ENCODE peak calls at places on chromosome 14, in nine cellular contexts. M, D, R, H, O, W, I, F and K are unnamed samples.

GRCh38 chr14:64213079-64213478 is 81.1 kb downstream of the ESR2 start:
- DNase-seq in M (no peak), D (peak; percentile 7), R (peak; percentile 41), H (no peak), O (no peak), W (no peak), I (no peak), F (peak; percentile 9), K (no peak)

GRCh38 chr14:35414365-35414764 is 9.8 kb upstream of the NFKBIA start:
- DNase-seq in M (no peak), D (peak; percentile 50), R (no peak), H (no peak), O (no peak), W (no peak), I (no peak), F (no peak), K (no peak)

GRCh38 chr14:85580536-85581165 is 50.7 kb downstream of the FLRT2 start:
- DNase-seq in M (no peak), D (no peak), R (no peak), H (no peak), O (no peak), W (no peak), I (no peak), F (no peak), K (no peak)

GRCh38 chr14:57833304-57833703 is 32.6 kb downstream of the SLC35F4 start:
- DNase-seq in M (peak; percentile 92), D (peak; percentile 97), R (no peak), H (peak; percentile 96), O (no peak), W (peak; percentile 77), I (no peak), F (no peak), K (no peak)

GRCh38 chr14:22296722-22297121 is 292.3 kb downstream of the DAD1 start:
- DNase-seq in M (no peak), D (no peak), R (no peak), H (no peak), O (no peak), W (no peak), I (no peak), F (no peak), K (no peak)

GRCh38 chr14:23640524-23641141 is 4.5 kb downstream of the DHRS2 start:
- DNase-seq in M (no peak), D (peak; percentile 63), R (no peak), H (no peak), O (no peak), W (peak; percentile 80), I (no peak), F (peak; percentile 78), K (no peak)

GRCh38 chr14:104353921-104354701 is 215.7 kb downstream of the KIF26A start:
- DNase-seq in M (no peak), D (no peak), R (no peak), H (no peak), O (no peak), W (peak; percentile 44), I (no peak), F (no peak), K (peak; percentile 17)

GRCh38 chr14:28635387-28635786 is 131.2 kb upstream of the FOXG1 start:
- DNase-seq in M (no peak), D (peak; percentile 42), R (no peak), H (peak; percentile 3), O (no peak), W (no peak), I (peak; percentile 2), F (no peak), K (no peak)

GRCh38 chr14:56085471-56085870 is 32.7 kb upstream of the PELI2 start:
- DNase-seq in M (no peak), D (no peak), R (no peak), H (no peak), O (no peak), W (no peak), I (no peak), F (no peak), K (no peak)

GRCh38 chr14:97413991-97414717 is 617.0 kb downstream of the VRK1 start:
- DNase-seq in M (no peak), D (no peak), R (no peak), H (no peak), O (no peak), W (no peak), I (no peak), F (no peak), K (no peak)

GRCh38 chr14:95500201-95500681 is 16.2 kb downstream of the SYNE3 start:
- DNase-seq in M (no peak), D (no peak), R (no peak), H (no peak), O (no peak), W (no peak), I (peak; percentile 91), F (peak; percentile 69), K (peak; percentile 80)

GRCh38 chr14:95500772-95501401 is 15.6 kb downstream of the SYNE3 start:
- DNase-seq in M (peak; percentile 65), D (peak; percentile 96), R (no peak), H (no peak), O (no peak), W (peak; percentile 61), I (peak; percentile 32), F (peak; percentile 60), K (peak; percentile 56)

GRCh38 chr14:95504135-95505029 is 12.1 kb downstream of the SYNE3 start:
- DNase-seq in M (no peak), D (peak; percentile 87), R (no peak), H (no peak), O (no peak), W (no peak), I (no peak), F (no peak), K (no peak)

GRCh38 chr14:95503365-95504134 is 12.9 kb downstream of the SYNE3 start:
- DNase-seq in M (no peak), D (no peak), R (no peak), H (no peak), O (no peak), W (no peak), I (no peak), F (no peak), K (no peak)

GRCh38 chr14:95502381-95502950 is 14.0 kb downstream of the SYNE3 start:
- DNase-seq in M (no peak), D (no peak), R (no peak), H (no peak), O (no peak), W (no peak), I (no peak), F (peak; percentile 67), K (no peak)
- H3K27ac ChIP-seq in M (peak overlapping the region; percentile 34), D (no peak overlapping the region), R (no peak overlapping the region), H (no peak overlapping the region), O (no peak overlapping the region), W (no peak overlapping the region), I (no peak overlapping the region), F (peak overlapping the region; percentile 65), K (peak overlapping the region; percentile 89)

GRCh38 chr14:51398898-51399297 is 158.9 kb downstream of the TMX1 start:
- DNase-seq in M (no peak), D (peak; percentile 96), R (no peak), H (no peak), O (no peak), W (no peak), I (no peak), F (no peak), K (no peak)

GRCh38 chr14:51401272-51401671 is 161.2 kb downstream of the TMX1 start:
- DNase-seq in M (no peak), D (peak; percentile 32), R (no peak), H (no peak), O (no peak), W (no peak), I (no peak), F (no peak), K (no peak)

GRCh38 chr14:51400142-51400541 is 160.1 kb downstream of the TMX1 start:
- DNase-seq in M (no peak), D (peak; percentile 20), R (no peak), H (no peak), O (no peak), W (no peak), I (no peak), F (no peak), K (no peak)

GRCh38 chr14:51396222-51396815 is 156.3 kb downstream of the TMX1 start:
- DNase-seq in M (peak; percentile 78), D (peak; percentile 96), R (no peak), H (no peak), O (no peak), W (peak; percentile 57), I (no peak), F (peak; percentile 42), K (no peak)

GRCh38 chr14:51401756-51402155 is 161.7 kb downstream of the TMX1 start:
- DNase-seq in M (no peak), D (no peak), R (no peak), H (no peak), O (no peak), W (no peak), I (no peak), F (peak; percentile 72), K (no peak)
- H3K27me3 ChIP-seq in M (no peaks in the 10 kb centered on the region), D (no peaks in the 10 kb centered on the region), R (no peaks in the 10 kb centered on the region), H (no peaks in the 10 kb centered on the region), O (no peaks in the 10 kb centered on the region), W (no peaks in the 10 kb centered on the region), I (no peaks in the 10 kb centered on the region), F (no peaks in the 10 kb centered on the region), K (no peaks in the 10 kb centered on the region)

GRCh38 chr14:100726812-100727564 is at the start of gene DLK1:
- DNase-seq in M (no peak), D (no peak), R (no peak), H (no peak), O (peak; percentile 72), W (no peak), I (no peak), F (no peak), K (no peak)

GRCh38 chr14:100730530-100730929 is 3.8 kb downstream of the DLK1 start:
- DNase-seq in M (no peak), D (no peak), R (no peak), H (no peak), O (no peak), W (no peak), I (no peak), F (no peak), K (no peak)

GRCh38 chr14:100727565-100728240 is 1.0 kb downstream of the DLK1 start:
- DNase-seq in M (no peak), D (no peak), R (no peak), H (no peak), O (no peak), W (no peak), I (no peak), F (no peak), K (no peak)

GRCh38 chr14:100729982-100730381 is 3.3 kb downstream of the DLK1 start:
- DNase-seq in M (no peak), D (no peak), R (no peak), H (no peak), O (no peak), W (no peak), I (no peak), F (no peak), K (no peak)

DNA sequence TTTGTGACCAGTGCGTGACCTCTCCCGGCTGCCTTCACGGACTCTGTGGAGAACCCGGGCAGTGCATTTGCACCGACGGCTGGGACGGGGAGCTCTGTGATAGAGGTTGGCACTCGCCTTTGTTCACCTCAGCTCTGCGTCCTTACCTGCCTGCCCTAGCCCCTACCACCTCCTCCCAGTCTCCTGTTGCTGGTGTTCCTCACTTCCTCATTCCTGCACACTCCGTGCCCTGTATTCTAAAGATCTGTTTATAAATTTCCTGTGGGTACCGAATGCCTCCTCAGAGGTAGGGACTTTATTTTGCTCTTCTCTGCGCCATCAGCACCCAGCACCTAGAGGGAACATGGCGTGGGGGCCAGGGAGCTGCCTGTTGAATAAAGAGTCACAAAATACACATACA is 2.3 kb downstream of the DLK1 start:
- DNase-seq in M (no peak), D (no peak), R (no peak), H (no peak), O (no peak), W (no peak), I (no peak), F (no peak), K (no peak)
- H3K4me3 ChIP-seq in M (no peak overlapping the region), D (no peak overlapping the region), R (no peak overlapping the region), H (no peak overlapping the region), O (no peak overlapping the region), W (no peak overlapping the region), I (no peak overlapping the region), F (no peak overlapping the region), K (no peak overlapping the region)

GRCh38 chr14:95341564-95341963 is 21.9 kb upstream of the CLMN start:
- DNase-seq in M (no peak), D (no peak), R (no peak), H (no peak), O (no peak), W (no peak), I (no peak), F (peak; percentile 81), K (no peak)
- H3K27ac ChIP-seq in M (no peak overlapping the region), D (no peak overlapping the region), R (no peak overlapping the region), H (no peak overlapping the region), O (no peak overlapping the region), W (no peak overlapping the region), I (peak overlapping the region; percentile 3), F (no peak overlapping the region), K (no peak overlapping the region)